ENCODE peak calls at places on chromosomes 5 and 9, in four cellular contexts. L, I, O and A are unnamed samples. For H3K4me1, the result is how much of the 10 kb centered on the place peaks cover.

GRCh38 chr5:126695081-126695480 is 81.9 kb upstream of the LMNB1 start:
- DNase-seq in O (no peak), L (no peak), I (no peak), A (no peak)

GRCh38 chr5:92268343-92268742 is 885.2 kb upstream of the ARRDC3 start:
- DNase-seq in L (no peak), O (no peak), I (no peak), A (no peak)

GRCh38 chr9:133421615-133422542 is at the start of gene ADAMTS13:
- DNase-seq in L (no peak), O (no peak), I (no peak), A (no peak)

GRCh38 chr5:138467711-138468132 is 2.4 kb downstream of the EGR1 start:
- DNase-seq in I (no peak), L (peak), O (no peak), A (no peak)

GRCh38 chr9:6549106-6549505 is 96.4 kb downstream of the GLDC start:
- DNase-seq in O (no peak), L (no peak), I (no peak), A (no peak)

GRCh38 chr5:7017004-7017770 is 304.0 kb downstream of the TENT4A start:
- DNase-seq in I (no peak), O (no peak), L (no peak), A (no peak)

GRCh38 chr5:106940986-106941385 is 729.8 kb downstream of the EFNA5 start:
- DNase-seq in L (peak), O (no peak), I (no peak), A (no peak)

GRCh38 chr9:90612957-90613356 is 29.7 kb downstream of the DIRAS2 start:
- DNase-seq in I (no peak), O (no peak), L (no peak), A (no peak)

GRCh38 chr9:99823392-99824377 is 2.0 kb downstream of the NR4A3 start:
- DNase-seq in I (peak), O (peak), L (peak), A (peak)

GRCh38 chr9:121997791-121998190 is 95.3 kb downstream of the TTLL11 start:
- DNase-seq in I (no peak), O (no peak), L (no peak), A (no peak)

GRCh38 chr5:33409435-33410146 is 31.2 kb upstream of the TARS1 start:
- DNase-seq in O (no peak), I (no peak), L (peak), A (no peak)

GRCh38 chr9:116544896-116545295 is 142.2 kb upstream of the TRIM32 start:
- DNase-seq in L (no peak), I (no peak), O (no peak), A (no peak)

GRCh38 chr9:87713990-87714335 is 12.0 kb upstream of the CTSL start:
- DNase-seq in L (no peak), I (no peak), O (no peak), A (no peak)

GRCh38 chr5:79170661-79171060 is 59.1 kb downstream of the BHMT start:
- DNase-seq in I (no peak), O (no peak), L (no peak), A (no peak)

GRCh38 chr5:133552925-133553525 is 59.3 kb downstream of the FSTL4 start:
- DNase-seq in L (peak), I (peak), O (peak), A (peak)

GRCh38 chr5:175798626-175799025 is 72.8 kb upstream of the CPLX2 start:
- DNase-seq in I (no peak), O (no peak), L (no peak), A (no peak)

GRCh38 chr9:97313243-97313642 is 5.8 kb downstream of the CCDC180 start:
- DNase-seq in L (no peak), I (no peak), O (no peak), A (no peak)

GRCh38 chr5:8844847-8845246 is 701.0 kb downstream of the SEMA5A start:
- DNase-seq in L (no peak), I (no peak), O (no peak), A (no peak)

GRCh38 chr5:8843766-8844165 is 702.1 kb downstream of the SEMA5A start:
- DNase-seq in I (no peak), L (no peak), O (no peak), A (no peak)

GRCh38 chr5:8844206-8844605 is 701.7 kb downstream of the SEMA5A start:
- DNase-seq in I (no peak), O (no peak), L (no peak), A (no peak)

GRCh38 chr5:8845316-8845715 is 700.6 kb downstream of the SEMA5A start:
- DNase-seq in I (no peak), L (no peak), O (no peak), A (no peak)

GRCh38 chr5:8842906-8843590 is 702.8 kb downstream of the SEMA5A start:
- DNase-seq in L (no peak), I (no peak), O (no peak), A (no peak)
- TF ChIP-seq CTCF in L (no peak), I (no peak), O (no peak), A (no peak)

GRCh38 chr9:137305060-137305787 is 3.2 kb upstream of the NRARP start:
- DNase-seq in I (peak), O (peak), L (peak), A (peak)
- H3K4me1 ChIP-seq in I (half or more), O (under half), L (under half), A (under half)

GRCh38 chr9:136698681-136699246 is 11.5 kb upstream of the AGPAT2 start:
- DNase-seq in L (no peak), I (no peak), O (no peak), A (no peak)
- TF ChIP-seq CTCF in L (no peak), I (no peak), O (no peak), A (no peak)

GRCh38 chr5:32163785-32164184 is 10.3 kb downstream of the GOLPH3 start:
- DNase-seq in O (no peak), L (no peak), I (no peak), A (no peak)

GRCh38 chr5:32168460-32169033 is 5.6 kb downstream of the GOLPH3 start:
- DNase-seq in I (no peak), L (no peak), O (no peak), A (no peak)

GRCh38 chr5:32163053-32163452 is 11.1 kb downstream of the GOLPH3 start:
- DNase-seq in L (no peak), O (no peak), I (no peak), A (no peak)

GRCh38 chr5:32170303-32171170 is 3.6 kb downstream of the GOLPH3 start:
- DNase-seq in L (no peak), O (no peak), I (no peak), A (no peak)

GRCh38 chr5:32165597-32165996 is 8.5 kb downstream of the GOLPH3 start:
- DNase-seq in O (no peak), L (no peak), I (no peak), A (no peak)
- H3K4me1 ChIP-seq in O (under half), L (under half), I (under half), A (under half)

DNA sequence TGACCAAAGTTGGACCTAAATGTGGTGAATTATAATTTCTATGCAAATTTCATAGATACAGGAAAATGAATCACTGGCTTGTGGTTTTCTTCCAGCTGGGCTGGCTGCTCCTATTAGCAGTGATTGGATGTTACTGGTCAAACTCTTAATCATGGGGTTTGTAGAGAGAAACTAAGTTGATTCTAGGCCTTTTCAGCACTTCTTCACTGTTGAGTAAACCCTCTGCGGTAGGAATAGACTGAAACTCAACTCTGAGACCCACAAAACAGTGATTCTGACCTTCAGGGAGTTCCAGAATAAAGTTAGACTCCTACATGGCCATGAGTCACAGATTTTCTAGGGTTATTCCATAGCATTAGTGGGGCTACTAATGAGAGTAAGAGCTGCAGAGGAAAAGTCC is 47.9 kb upstream of the FKTN start:
- DNase-seq in O (no peak), L (no peak), I (no peak), A (no peak)
- TF ChIP-seq CTCF in O (no peak), L (no peak), I (no peak), A (no peak)